ENCODE peak calls at places on chromosomes 6 and 20, in eight cellular contexts. T, A, F, V, O, C, Q and Z are unnamed samples.
A peak's percentile ranks its signal among the peaks of the same experiment; 100 is the strongest.

GRCh38 chr6:26571592-26572296 is 25.0 kb upstream of the ABT1 start:
- DNase-seq in T (peak; percentile 83), A (peak; percentile 69), F (peak; percentile 56), V (no peak), O (no peak), C (peak; percentile 79), Q (peak; percentile 90), Z (peak; percentile 71)

GRCh38 chr6:123770247-123770949 is 33.3 kb upstream of the NKAIN2 start:
- DNase-seq in T (no peak), A (no peak), F (no peak), V (no peak), O (no peak), C (no peak), Q (peak; percentile 3), Z (no peak)

GRCh38 chr6:165519316-165519715 is 143.7 kb downstream of the PDE10A start:
- DNase-seq in T (no peak), A (no peak), F (no peak), V (no peak), O (no peak), C (no peak), Q (no peak), Z (no peak)

GRCh38 chr6:139367810-139368321 is 6.6 kb downstream of the CITED2 start:
- DNase-seq in T (peak; percentile 77), A (no peak), F (no peak), V (no peak), O (no peak), C (no peak), Q (peak; percentile 28), Z (no peak)

GRCh38 chr20:62444286-62444685 is 16.9 kb upstream of the RBBP8NL start:
- DNase-seq in T (no peak), A (no peak), F (no peak), V (no peak), O (no peak), C (no peak), Q (no peak), Z (no peak)

GRCh38 chr6:71420693-71421328 is 132.2 kb downstream of the OGFRL1 start:
- DNase-seq in T (peak; percentile 97), A (peak; percentile 95), F (peak; percentile 97), V (peak; percentile 97), O (peak; percentile 42), C (peak; percentile 87), Q (peak; percentile 96), Z (peak; percentile 98)

GRCh38 chr6:2876210-2877056 is 26.7 kb downstream of the SERPINB9 start:
- DNase-seq in T (no peak), A (no peak), F (peak; percentile 92), V (peak; percentile 83), O (peak; percentile 53), C (peak; percentile 43), Q (peak; percentile 98), Z (peak; percentile 63)

GRCh38 chr6:14763616-14764015 is 482.3 kb upstream of the JARID2 start:
- DNase-seq in T (no peak), A (no peak), F (no peak), V (no peak), O (no peak), C (no peak), Q (no peak), Z (no peak)

GRCh38 chr6:105545947-105546710 is 143.2 kb upstream of the PREP start:
- DNase-seq in T (no peak), A (no peak), F (no peak), V (no peak), O (no peak), C (peak; percentile 78), Q (peak; percentile 16), Z (no peak)

GRCh38 chr6:131683479-131683878 is 17.7 kb downstream of the OR2A4 start:
- DNase-seq in T (no peak), A (no peak), F (no peak), V (no peak), O (no peak), C (no peak), Q (no peak), Z (no peak)

GRCh38 chr6:154532426-154532825 is 21.9 kb upstream of the CNKSR3 start:
- DNase-seq in T (no peak), A (no peak), F (no peak), V (no peak), O (no peak), C (no peak), Q (no peak), Z (no peak)

GRCh38 chr6:170129691-170130171 is 161.1 kb downstream of the DLL1 start:
- DNase-seq in T (no peak), A (peak; percentile 95), F (peak; percentile 34), V (peak; percentile 89), O (no peak), C (no peak), Q (peak; percentile 17), Z (peak; percentile 37)

GRCh38 chr20:62352402-62353288 is 14.5 kb downstream of the LAMA5 start:
- DNase-seq in T (no peak), A (peak; percentile 84), F (no peak), V (peak; percentile 96), O (no peak), C (no peak), Q (no peak), Z (peak; percentile 97)

GRCh38 chr6:35238843-35239289 is 20.7 kb upstream of the ZNF76 start:
- DNase-seq in T (peak; percentile 84), A (peak; percentile 27), F (peak; percentile 69), V (no peak), O (no peak), C (no peak), Q (peak; percentile 84), Z (peak; percentile 60)

GRCh38 chr6:72733045-72733444 is 111.2 kb downstream of the KCNQ5 start:
- DNase-seq in T (no peak), A (no peak), F (no peak), V (no peak), O (no peak), C (no peak), Q (no peak), Z (no peak)

GRCh38 chr6:134031696-134032255 is 20.6 kb downstream of the SLC2A12 start:
- DNase-seq in T (no peak), A (no peak), F (no peak), V (no peak), O (no peak), C (no peak), Q (no peak), Z (no peak)

GRCh38 chr6:117907600-117908245 is 659 bp downstream of the SLC35F1 start:
- DNase-seq in T (peak; percentile 70), A (peak; percentile 54), F (no peak), V (no peak), O (peak; percentile 49), C (no peak), Q (no peak), Z (no peak)

GRCh38 chr6:117909638-117910037 is 2.6 kb downstream of the SLC35F1 start:
- DNase-seq in T (no peak), A (no peak), F (no peak), V (no peak), O (no peak), C (no peak), Q (no peak), Z (no peak)

GRCh38 chr6:117908246-117909107 is 1.4 kb downstream of the SLC35F1 start:
- DNase-seq in T (peak; percentile 52), A (peak; percentile 15), F (no peak), V (no peak), O (no peak), C (no peak), Q (no peak), Z (no peak)

GRCh38 chr6:117906454-117906904 is 585 bp upstream of the SLC35F1 start:
- DNase-seq in T (no peak), A (no peak), F (no peak), V (no peak), O (peak; percentile 46), C (no peak), Q (no peak), Z (no peak)

GRCh38 chr6:117906905-117907599 is at the start of gene SLC35F1:
- DNase-seq in T (peak; percentile 87), A (peak; percentile 77), F (peak; percentile 21), V (peak; percentile 58), O (peak; percentile 78), C (no peak), Q (peak; percentile 29), Z (no peak)
- TF ChIP-seq CTCF in T (peak; percentile 69), A (peak; percentile 61), F (no peak), V (peak; percentile 39), O (peak; percentile 55), C (peak; percentile 26), Q (peak; percentile 32), Z (no peak)

GRCh38 chr6:166772518-166772917 is 145.5 kb upstream of the RPS6KA2 start:
- DNase-seq in T (peak; percentile 66), A (no peak), F (no peak), V (no peak), O (no peak), C (no peak), Q (no peak), Z (no peak)
- TF ChIP-seq CTCF in T (peak; percentile 65), A (peak; percentile 44), F (no peak), V (no peak), O (peak; percentile 6), C (peak; percentile 11), Q (no peak), Z (no peak)

DNA sequence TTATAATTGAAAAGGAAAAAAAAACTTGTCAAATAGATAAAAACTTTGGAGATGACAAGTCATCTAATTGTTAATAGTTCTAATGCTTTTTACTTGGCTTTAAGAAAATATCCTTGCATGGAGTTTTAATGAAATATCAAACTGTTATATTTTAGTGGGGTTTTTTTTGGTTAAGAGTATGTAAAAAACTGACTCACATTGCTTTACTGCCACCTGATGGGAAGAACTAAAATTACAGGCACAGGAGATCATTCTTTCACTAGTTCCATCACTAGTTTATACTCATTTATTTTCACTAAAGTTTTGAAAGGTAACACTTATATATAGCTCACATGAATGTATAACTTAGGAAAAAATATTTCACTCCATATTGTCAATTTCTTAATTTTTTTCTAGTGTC is 309.1 kb downstream of the LMBRD1 start:
- DNase-seq in T (no peak), A (no peak), F (no peak), V (no peak), O (no peak), C (no peak), Q (no peak), Z (no peak)
- TF ChIP-seq CTCF in T (peak; percentile 84), A (peak; percentile 69), F (no peak), V (peak; percentile 14), O (no peak), C (no peak), Q (peak; percentile 9), Z (no peak)

GRCh38 chr6:95364016-95364604 is 213.2 kb upstream of the MANEA start:
- DNase-seq in T (no peak), A (no peak), F (no peak), V (no peak), O (peak; percentile 26), C (no peak), Q (peak; percentile 20), Z (no peak)
- TF ChIP-seq CTCF in T (peak; percentile 74), A (peak; percentile 50), F (no peak), V (peak; percentile 27), O (no peak), C (no peak), Q (peak; percentile 28), Z (peak; percentile 23)